ENCODE peak calls at places on chromosomes 4 and X, in nine cellular contexts. P, E, G, C, K, S, U, Y and L are unnamed samples.

GRCh38 chrX:16023790-16024734 is 99.3 kb upstream of the GRPR start:
- DNase-seq in K (peak), U (no peak), P (no peak), S (no peak), Y (no peak), E (no peak), G (no peak), C (no peak), L (no peak)

GRCh38 chrX:9189286-9189685 is 155.4 kb upstream of the FAM9B start:
- DNase-seq in Y (no peak), G (no peak), P (no peak), E (no peak), S (no peak), K (no peak), C (no peak), U (no peak), L (no peak)

GRCh38 chrX:110082156-110082555 is 79.2 kb downstream of the TMEM164 start:
- DNase-seq in G (no peak), U (no peak), S (no peak), C (no peak), Y (no peak), P (no peak), E (no peak), K (no peak), L (no peak)

GRCh38 chrX:45879512-45879911 is 665.7 kb downstream of the ZNF674 start:
- DNase-seq in Y (no peak), S (no peak), P (no peak), G (no peak), E (no peak), C (no peak), U (no peak), K (no peak), L (no peak)

GRCh38 chrX:9604908-9605306 is 140.0 kb downstream of the TBL1X start:
- DNase-seq in Y (no peak), E (no peak), S (no peak), G (no peak), U (no peak), P (no peak), C (no peak), K (no peak), L (no peak)

GRCh38 chrX:87299563-87300160 is 217.9 kb upstream of the KLHL4 start:
- DNase-seq in K (no peak), G (no peak), E (no peak), Y (no peak), C (no peak), S (no peak), P (no peak), U (no peak), L (no peak)

GRCh38 chrX:15874672-15875071 is 20.1 kb upstream of the AP1S2 start:
- DNase-seq in Y (no peak), K (no peak), P (no peak), C (no peak), E (no peak), U (no peak), S (no peak), G (no peak), L (no peak)

GRCh38 chr4:126364290-126364978 is 1049.7 kb downstream of the FAT4 start:
- DNase-seq in P (no peak), E (no peak), Y (no peak), C (no peak), U (no peak), G (no peak), K (no peak), S (no peak), L (no peak)

GRCh38 chr4:98653890-98654867 is 4.2 kb downstream of the TSPAN5 start:
- DNase-seq in G (no peak), U (no peak), K (no peak), C (no peak), S (no peak), Y (no peak), P (no peak), E (peak), L (no peak)

GRCh38 chr4:29578329-29578728 is 1141.8 kb upstream of the PCDH7 start:
- DNase-seq in P (no peak), K (no peak), G (no peak), C (no peak), E (no peak), S (no peak), Y (no peak), U (no peak), L (no peak)

GRCh38 chrX:23052324-23052723 is 52.6 kb downstream of the DDX53 start:
- DNase-seq in Y (no peak), K (no peak), E (no peak), U (no peak), C (no peak), G (no peak), P (no peak), S (no peak), L (no peak)

GRCh38 chr4:162506253-162506652 is 342.5 kb upstream of the FSTL5 start:
- DNase-seq in C (no peak), E (no peak), S (no peak), P (no peak), G (no peak), Y (no peak), K (no peak), U (no peak), L (no peak)

GRCh38 chr4:159428975-159429692 is 326.3 kb downstream of the RAPGEF2 start:
- DNase-seq in E (no peak), G (no peak), U (no peak), P (no peak), K (no peak), S (no peak), Y (no peak), C (no peak), L (no peak)

GRCh38 chr4:1802151-1802715 is 9.1 kb downstream of the FGFR3 start:
- DNase-seq in C (no peak), Y (no peak), U (no peak), G (no peak), K (no peak), P (no peak), S (no peak), E (no peak), L (no peak)

GRCh38 chr4:14792702-14793227 is 209.5 kb upstream of the CPEB2 start:
- DNase-seq in Y (no peak), P (no peak), U (no peak), K (no peak), C (no peak), S (no peak), E (no peak), G (no peak), L (no peak)

GRCh38 chrX:112636951-112637541 is 42.7 kb downstream of the LHFPL1 start:
- DNase-seq in C (no peak), G (no peak), P (no peak), S (no peak), Y (no peak), K (no peak), E (no peak), U (no peak), L (no peak)

GRCh38 chr4:152369903-152370296 is 166.0 kb downstream of the FBXW7 start:
- DNase-seq in C (no peak), Y (no peak), U (no peak), S (no peak), E (no peak), K (no peak), G (no peak), P (no peak), L (no peak)
- TF ChIP-seq CTCF in C (peak), Y (peak), U (peak), S (peak), E (no peak), K (no peak), G (peak), P (no peak), L (peak)

GRCh38 chrX:69067841-69068240 is 97.4 kb downstream of the PJA1 start:
- DNase-seq in Y (no peak), S (no peak), G (no peak), P (no peak), C (no peak), U (no peak), K (no peak), E (peak), L (no peak)
- TF ChIP-seq CTCF in Y (no peak), S (no peak), G (no peak), P (no peak), C (no peak), U (no peak), K (no peak), E (no peak), L (no peak)

GRCh38 chrX:85627363-85627762 is 247.9 kb upstream of the POF1B start:
- DNase-seq in G (no peak), S (no peak), Y (no peak), E (no peak), P (no peak), K (no peak), C (no peak), U (no peak), L (no peak)
- TF ChIP-seq CTCF in G (peak), S (no peak), Y (no peak), E (no peak), P (no peak), K (peak), C (no peak), U (no peak), L (no peak)

GRCh38 chrX:68084765-68085164 is 348.5 kb downstream of the OPHN1 start:
- DNase-seq in E (peak), U (no peak), P (no peak), S (peak), C (peak), G (no peak), K (no peak), Y (no peak), L (no peak)

GRCh38 chrX:68090266-68090665 is 343.0 kb downstream of the OPHN1 start:
- DNase-seq in U (no peak), K (no peak), E (no peak), G (no peak), C (no peak), Y (no peak), P (no peak), S (no peak), L (no peak)
- TF ChIP-seq CTCF in U (no peak), K (no peak), E (no peak), G (peak), C (no peak), Y (no peak), P (no peak), S (no peak), L (no peak)

GRCh38 chr4:140333523-140333922 is 39.9 kb upstream of the SCOC start:
- DNase-seq in E (no peak), U (no peak), S (no peak), G (no peak), C (no peak), P (no peak), Y (no peak), K (no peak), L (no peak)

GRCh38 chr4:140326395-140326993 is 47.0 kb upstream of the SCOC start:
- DNase-seq in K (no peak), P (peak), S (peak), G (no peak), C (no peak), E (peak), U (no peak), Y (no peak), L (peak)

GRCh38 chr4:140331245-140331644 is 42.2 kb upstream of the SCOC start:
- DNase-seq in S (no peak), G (no peak), C (no peak), E (no peak), U (no peak), P (no peak), K (no peak), Y (no peak), L (no peak)

GRCh38 chr4:140332734-140333133 is 40.7 kb upstream of the SCOC start:
- DNase-seq in E (no peak), P (no peak), K (no peak), C (no peak), U (no peak), S (no peak), G (no peak), Y (no peak), L (no peak)

GRCh38 chr4:140330311-140330900 is 43.0 kb upstream of the SCOC start:
- DNase-seq in E (no peak), G (no peak), Y (no peak), C (no peak), K (no peak), S (no peak), U (no peak), P (no peak), L (no peak)
- TF ChIP-seq CTCF in E (peak), G (peak), Y (no peak), C (no peak), K (no peak), S (peak), U (no peak), P (peak), L (peak)

DNA sequence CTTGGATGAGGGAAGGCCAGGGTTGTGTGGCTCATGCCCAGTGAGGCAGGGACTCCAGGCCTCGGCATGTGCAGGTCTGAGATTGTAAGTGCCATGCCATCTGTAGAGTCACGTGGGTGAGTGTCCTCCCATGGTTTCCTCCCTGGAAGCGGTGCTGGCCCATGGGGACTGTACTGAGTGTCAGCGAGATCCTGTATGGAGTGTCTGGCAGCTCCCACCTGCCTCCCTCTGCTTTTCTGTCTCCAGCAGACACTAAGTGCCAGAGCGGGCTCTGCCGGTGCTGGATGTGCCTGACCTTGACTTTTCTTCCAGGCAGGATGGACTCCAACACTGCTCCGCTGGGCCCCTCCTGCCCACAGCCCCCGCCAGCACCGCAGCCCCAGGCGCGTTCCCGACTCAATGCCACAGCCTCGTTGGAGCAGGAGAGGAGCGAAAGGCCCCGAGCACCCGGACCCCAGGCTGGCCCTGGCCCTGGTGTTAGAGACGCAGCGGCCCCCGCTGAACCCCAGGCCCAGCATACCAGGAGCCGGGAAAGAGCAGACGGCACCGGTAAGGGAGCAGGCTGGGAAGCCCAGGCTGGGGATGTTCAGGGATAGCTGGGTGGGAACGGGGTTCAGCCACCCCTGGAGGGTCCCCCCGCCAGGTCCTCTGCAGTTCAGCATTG is 7.6 kb downstream of the WFS1 start:
- DNase-seq in G (no peak), P (no peak), K (no peak), U (no peak), Y (no peak), C (no peak), E (peak), S (no peak), L (no peak)
- TF ChIP-seq CTCF in G (no peak), P (no peak), K (no peak), U (no peak), Y (no peak), C (no peak), E (no peak), S (no peak), L (no peak)

GRCh38 chr4:120691106-120691505 is 231.4 kb downstream of the PRDM5 start:
- DNase-seq in E (no peak), K (no peak), S (no peak), G (no peak), U (no peak), P (no peak), Y (no peak), C (no peak), L (no peak)

GRCh38 chr4:120693817-120694216 is 228.7 kb downstream of the PRDM5 start:
- DNase-seq in U (no peak), E (no peak), S (no peak), P (no peak), Y (no peak), C (no peak), G (no peak), K (no peak), L (no peak)

GRCh38 chr4:120691536-120691935 is 231.0 kb downstream of the PRDM5 start:
- DNase-seq in Y (no peak), C (no peak), G (no peak), U (no peak), E (no peak), P (no peak), K (no peak), S (no peak), L (no peak)

GRCh38 chr4:120692964-120693363 is 229.6 kb downstream of the PRDM5 start:
- DNase-seq in U (no peak), C (no peak), Y (no peak), P (no peak), E (no peak), K (no peak), G (no peak), S (no peak), L (no peak)

GRCh38 chr4:120694973-120695372 is 227.6 kb downstream of the PRDM5 start:
- DNase-seq in S (no peak), Y (no peak), G (no peak), C (no peak), P (no peak), U (no peak), K (no peak), E (no peak), L (no peak)
- TF ChIP-seq CTCF in S (no peak), Y (no peak), G (no peak), C (no peak), P (no peak), U (no peak), K (no peak), E (no peak), L (no peak)

GRCh38 chr4:102344955-102345794 is at the start of gene SLC39A8:
- DNase-seq in E (peak), K (peak), U (peak), P (peak), S (peak), Y (peak), G (peak), C (peak), L (peak)

GRCh38 chr4:102342404-102343074 is 2.7 kb downstream of the SLC39A8 start:
- DNase-seq in Y (no peak), E (no peak), P (no peak), U (no peak), K (no peak), G (no peak), S (no peak), C (no peak), L (no peak)

GRCh38 chr4:102345795-102346100 is 466 bp upstream of the SLC39A8 start:
- DNase-seq in P (no peak), K (peak), E (peak), S (no peak), U (no peak), G (no peak), Y (no peak), C (no peak), L (no peak)

GRCh38 chr4:102343964-102344519 is 1.2 kb downstream of the SLC39A8 start:
- DNase-seq in S (peak), P (no peak), C (no peak), Y (no peak), K (no peak), G (no peak), U (no peak), E (peak), L (no peak)

DNA sequence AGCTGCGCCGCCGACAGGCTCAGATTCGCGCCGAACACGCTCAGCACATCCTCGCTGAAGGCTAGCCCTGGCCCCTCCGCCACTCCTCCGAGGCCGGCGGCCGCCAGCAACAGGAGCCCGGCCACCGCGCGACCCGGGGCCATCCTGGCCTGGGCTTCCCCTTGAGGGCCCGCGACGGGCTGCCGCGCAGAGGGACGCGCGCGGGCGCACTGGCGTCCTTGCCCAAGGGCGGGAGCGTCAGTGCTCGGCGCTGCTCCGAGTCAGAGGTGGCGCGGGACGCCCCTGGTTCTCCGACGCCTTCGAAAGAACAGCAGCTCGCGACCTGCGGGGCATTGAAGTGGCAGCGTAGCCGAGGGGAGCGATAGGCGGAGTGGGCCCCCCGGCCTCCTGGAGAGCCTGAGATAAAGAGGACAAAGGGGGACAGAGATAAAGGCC is 745 bp downstream of the SLC39A8 start:
- DNase-seq in K (peak), P (peak), Y (peak), U (peak), E (no peak), G (peak), C (peak), S (peak), L (peak)
- TF ChIP-seq CTCF in K (no peak), P (peak), Y (no peak), U (no peak), E (no peak), G (no peak), C (no peak), S (no peak), L (no peak)

DNA sequence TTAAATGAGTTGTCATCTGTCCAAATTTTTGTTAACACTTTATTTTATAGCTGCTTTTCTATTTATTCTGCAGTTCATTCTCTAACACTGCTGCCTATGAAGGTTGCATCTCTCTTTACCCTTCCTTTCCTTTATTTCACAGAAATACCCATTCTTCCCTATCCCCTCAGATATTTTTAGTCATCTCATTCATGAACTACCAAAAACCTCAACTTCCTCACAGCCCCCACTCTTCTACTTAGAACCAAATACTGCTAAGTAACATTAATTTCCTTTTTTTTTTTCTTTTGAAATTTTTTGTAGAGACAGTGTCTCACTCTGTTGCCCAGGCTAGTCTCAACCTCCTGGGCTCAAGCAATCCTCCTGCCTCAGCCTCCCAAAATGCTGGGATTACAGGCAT is 10.0 kb downstream of the SNX12 start:
- DNase-seq in P (no peak), U (no peak), E (no peak), K (no peak), C (no peak), S (no peak), G (no peak), Y (no peak), L (no peak)
- TF ChIP-seq CTCF in P (no peak), U (no peak), E (no peak), K (no peak), C (no peak), S (no peak), G (no peak), Y (no peak), L (no peak)

GRCh38 chrX:11949291-11949690 is 189.0 kb upstream of the FRMPD4 start:
- DNase-seq in C (no peak), G (no peak), Y (no peak), E (no peak), S (no peak), P (no peak), U (no peak), K (no peak), L (no peak)

GRCh38 chrX:11944486-11944885 is 186.4 kb downstream of the MSL3 start:
- DNase-seq in C (no peak), P (peak), G (peak), E (no peak), K (peak), S (no peak), U (no peak), Y (no peak), L (no peak)
- TF ChIP-seq CTCF in C (no peak), P (peak), G (peak), E (no peak), K (no peak), S (peak), U (no peak), Y (peak), L (peak)